ENCODE peak calls at places on chromosomes 5 and 9, in six cellular contexts. M, G, I, T, L and J are unnamed samples.

GRCh38 chr5:170617519-170618218 is 113.8 kb downstream of the KCNIP1 start:
- DNase-seq in M (no peak), G (no peak), I (no peak), T (no peak), L (no peak), J (no peak)

GRCh38 chr5:10704949-10705621 is 55.9 kb downstream of the DAP start:
- DNase-seq in M (no peak), G (no peak), I (no peak), T (peak), L (no peak), J (no peak)

GRCh38 chr5:147611483-147611882 is 101.6 kb upstream of the DPYSL3 start:
- DNase-seq in M (no peak), G (no peak), I (no peak), T (no peak), L (no peak), J (no peak)

GRCh38 chr5:178526796-178527457 is 63.3 kb downstream of the COL23A1 start:
- DNase-seq in M (no peak), G (no peak), I (no peak), T (no peak), L (no peak), J (no peak)

GRCh38 chr5:178582291-178582690 is 7.9 kb downstream of the COL23A1 start:
- DNase-seq in M (no peak), G (no peak), I (no peak), T (no peak), L (no peak), J (no peak)

GRCh38 chr5:132877938-132878337 is 4.5 kb downstream of the LEAP2 start:
- DNase-seq in M (peak), G (no peak), I (no peak), T (no peak), L (no peak), J (peak)

GRCh38 chr5:99116526-99116925 is 187.7 kb upstream of the CHD1 start:
- DNase-seq in M (no peak), G (no peak), I (no peak), T (no peak), L (no peak), J (no peak)

GRCh38 chr5:177220576-177220975 is 82.9 kb downstream of the RAB24 start:
- DNase-seq in M (no peak), G (no peak), I (no peak), T (no peak), L (no peak), J (no peak)

GRCh38 chr5:138655530-138656245 is 80.5 kb upstream of the HSPA9 start:
- DNase-seq in M (peak), G (no peak), I (no peak), T (no peak), L (no peak), J (peak)

GRCh38 chr5:61332891-61333350 is 863 bp downstream of the ZSWIM6 start:
- DNase-seq in M (peak), G (no peak), I (peak), T (no peak), L (no peak), J (peak)

GRCh38 chr9:37512439-37512838 is 26.7 kb downstream of the POLR1E start:
- DNase-seq in M (no peak), G (no peak), I (no peak), T (no peak), L (no peak), J (no peak)

GRCh38 chr5:171307843-171308452 is 1.1 kb upstream of the TLX3 start:
- DNase-seq in M (no peak), G (peak), I (peak), T (no peak), L (no peak), J (no peak)

GRCh38 chr9:70080481-70081119 is 37.0 kb downstream of the MAMDC2 start:
- DNase-seq in M (no peak), G (no peak), I (no peak), T (peak), L (no peak), J (no peak)